ENCODE peak calls at places on chromosomes 12 and 14, in six cellular contexts. One of them, this sample, is unnamed.

GRCh38 chr12:113485330-113485729 is 13.7 kb upstream of the LHX5 start:
- DNase-seq in GM12878: no peak
- DNase-seq in NB4: no peak
- DNase-seq in endothelial cell of umbilical vein: no peak
- DNase-seq in K562: no peak
- DNase-seq in HepG2: no peak
- DNase-seq in this sample: no peak

GRCh38 chr12:118714051-118714460 is 267.3 kb upstream of the SRRM4 start:
- DNase-seq in GM12878: peak
- DNase-seq in NB4: peak
- DNase-seq in endothelial cell of umbilical vein: no peak
- DNase-seq in K562: peak
- DNase-seq in HepG2: peak
- DNase-seq in this sample: peak

GRCh38 chr12:27998170-27999110 is 25.9 kb upstream of the PTHLH start:
- DNase-seq in GM12878: no peak
- DNase-seq in NB4: no peak
- DNase-seq in endothelial cell of umbilical vein: no peak
- DNase-seq in K562: no peak
- DNase-seq in HepG2: no peak
- DNase-seq in this sample: peak

GRCh38 chr14:95935228-95935822 is 58.7 kb downstream of the TUNAR start:
- DNase-seq in GM12878: no peak
- DNase-seq in NB4: peak
- DNase-seq in endothelial cell of umbilical vein: peak
- DNase-seq in K562: no peak
- DNase-seq in HepG2: peak
- DNase-seq in this sample: no peak

GRCh38 chr12:111406474-111407370 is 999 bp downstream of the SH2B3 start:
- DNase-seq in GM12878: no peak
- DNase-seq in NB4: peak
- DNase-seq in endothelial cell of umbilical vein: no peak
- DNase-seq in K562: no peak
- DNase-seq in HepG2: no peak
- DNase-seq in this sample: no peak

GRCh38 chr14:58749066-58749669 is 111.4 kb downstream of the DACT1 start:
- DNase-seq in GM12878: peak
- DNase-seq in NB4: peak
- DNase-seq in endothelial cell of umbilical vein: peak
- DNase-seq in K562: peak
- DNase-seq in HepG2: peak
- DNase-seq in this sample: peak

GRCh38 chr14:82422186-82422585 is 888.5 kb upstream of the SEL1L start:
- DNase-seq in GM12878: no peak
- DNase-seq in NB4: no peak
- DNase-seq in endothelial cell of umbilical vein: no peak
- DNase-seq in K562: no peak
- DNase-seq in HepG2: no peak
- DNase-seq in this sample: no peak

GRCh38 chr12:120830052-120830940 is 73.9 kb downstream of the SPPL3 start:
- DNase-seq in GM12878: no peak
- DNase-seq in NB4: no peak
- DNase-seq in endothelial cell of umbilical vein: no peak
- DNase-seq in K562: no peak
- DNase-seq in HepG2: peak
- DNase-seq in this sample: peak

GRCh38 chr12:1590083-1590979 is 4.0 kb downstream of the FBXL14 start:
- DNase-seq in GM12878: no peak
- DNase-seq in NB4: no peak
- DNase-seq in endothelial cell of umbilical vein: no peak
- DNase-seq in K562: no peak
- DNase-seq in HepG2: no peak
- DNase-seq in this sample: no peak

GRCh38 chr12:57852620-57853509 is 6.3 kb upstream of the CTDSP2 start:
- DNase-seq in GM12878: no peak
- DNase-seq in NB4: no peak
- DNase-seq in endothelial cell of umbilical vein: no peak
- DNase-seq in K562: no peak
- DNase-seq in HepG2: peak
- DNase-seq in this sample: no peak

GRCh38 chr12:1796515-1797010 is 23.8 kb upstream of the LRTM2 start:
- DNase-seq in GM12878: no peak
- DNase-seq in NB4: peak
- DNase-seq in endothelial cell of umbilical vein: peak
- DNase-seq in K562: no peak
- DNase-seq in HepG2: no peak
- DNase-seq in this sample: no peak

GRCh38 chr12:131011165-131012079 is 57.7 kb downstream of the ADGRD1 start:
- DNase-seq in GM12878: no peak
- DNase-seq in NB4: no peak
- DNase-seq in endothelial cell of umbilical vein: no peak
- DNase-seq in K562: no peak
- DNase-seq in HepG2: no peak
- DNase-seq in this sample: no peak

GRCh38 chr12:26297386-26298070 is 102.2 kb downstream of the SSPN start:
- DNase-seq in GM12878: no peak
- DNase-seq in NB4: no peak
- DNase-seq in endothelial cell of umbilical vein: no peak
- DNase-seq in K562: no peak
- DNase-seq in HepG2: no peak
- DNase-seq in this sample: no peak

GRCh38 chr14:32985881-32986280 is 47.2 kb downstream of the NPAS3 start:
- DNase-seq in GM12878: no peak
- DNase-seq in NB4: no peak
- DNase-seq in endothelial cell of umbilical vein: no peak
- DNase-seq in K562: no peak
- DNase-seq in HepG2: no peak
- DNase-seq in this sample: no peak

GRCh38 chr12:88627501-88627900 is 47.2 kb upstream of the KITLG start:
- DNase-seq in GM12878: no peak
- DNase-seq in NB4: no peak
- DNase-seq in endothelial cell of umbilical vein: no peak
- DNase-seq in K562: no peak
- DNase-seq in HepG2: no peak
- DNase-seq in this sample: no peak

GRCh38 chr14:28879571-28879970 is 113.0 kb downstream of the FOXG1 start:
- DNase-seq in GM12878: no peak
- DNase-seq in NB4: no peak
- DNase-seq in endothelial cell of umbilical vein: no peak
- DNase-seq in K562: no peak
- DNase-seq in HepG2: no peak
- DNase-seq in this sample: no peak

GRCh38 chr12:90823859-90824258 is 131.1 kb downstream of the CCER1 start:
- DNase-seq in GM12878: no peak
- DNase-seq in NB4: no peak
- DNase-seq in endothelial cell of umbilical vein: no peak
- DNase-seq in K562: no peak
- DNase-seq in HepG2: no peak
- DNase-seq in this sample: no peak

GRCh38 chr14:100585448-100586152 is 1.6 kb downstream of the BEGAIN start:
- DNase-seq in GM12878: no peak
- DNase-seq in NB4: no peak
- DNase-seq in endothelial cell of umbilical vein: no peak
- DNase-seq in K562: no peak
- DNase-seq in HepG2: no peak
- DNase-seq in this sample: no peak

GRCh38 chr12:50556273-50556672 is 51.5 kb downstream of the DIP2B start:
- DNase-seq in GM12878: no peak
- DNase-seq in NB4: no peak
- DNase-seq in endothelial cell of umbilical vein: no peak
- DNase-seq in K562: no peak
- DNase-seq in HepG2: no peak
- DNase-seq in this sample: no peak

DNA sequence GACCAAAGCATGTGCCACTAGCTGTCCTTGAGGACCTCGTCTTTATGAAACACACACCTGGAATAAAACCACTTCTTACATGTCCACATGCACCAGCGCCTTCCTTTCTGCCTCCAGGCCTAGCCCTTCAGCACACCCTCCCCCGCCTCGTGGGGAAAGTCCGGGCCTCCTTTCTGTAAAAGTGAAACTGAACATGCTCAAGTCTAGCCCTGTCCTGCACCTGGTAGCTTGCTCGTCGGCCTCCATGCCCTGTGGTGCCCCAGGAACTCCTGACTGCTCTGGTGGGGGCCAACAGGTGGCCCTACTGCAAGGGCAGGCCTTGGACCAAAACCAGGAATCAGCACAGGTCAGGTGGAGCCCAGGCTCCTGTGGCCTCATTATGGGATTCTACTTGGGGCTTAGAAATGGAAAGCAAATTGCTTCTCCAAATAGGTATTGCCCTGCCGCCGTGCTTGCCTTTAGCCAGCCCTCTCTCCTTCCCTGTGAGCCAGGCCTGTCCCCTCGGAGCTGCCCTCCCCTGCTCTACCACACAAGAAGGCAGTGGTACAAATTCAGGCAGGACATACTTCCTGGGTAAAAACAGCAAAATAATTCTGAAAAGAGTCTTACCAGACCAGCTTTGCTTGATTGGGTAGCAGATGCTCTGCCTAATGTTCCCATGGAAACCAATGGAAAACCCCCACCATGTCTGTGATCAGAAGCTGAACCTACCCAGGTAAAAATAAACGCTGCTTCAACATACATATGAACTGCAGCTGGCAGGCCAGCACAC is 43.5 kb downstream of the ERH start:
- DNase-seq in GM12878: peak
- DNase-seq in NB4: no peak
- DNase-seq in endothelial cell of umbilical vein: no peak
- DNase-seq in K562: no peak
- DNase-seq in HepG2: peak
- DNase-seq in this sample: no peak
- TF ChIP-seq MYC in GM12878: no peak
- TF ChIP-seq MYC in NB4: no peak
- TF ChIP-seq MYC in endothelial cell of umbilical vein: no peak
- TF ChIP-seq MYC in K562: no peak
- TF ChIP-seq MYC in HepG2: no peak
- TF ChIP-seq MYC in this sample: no peak

DNA sequence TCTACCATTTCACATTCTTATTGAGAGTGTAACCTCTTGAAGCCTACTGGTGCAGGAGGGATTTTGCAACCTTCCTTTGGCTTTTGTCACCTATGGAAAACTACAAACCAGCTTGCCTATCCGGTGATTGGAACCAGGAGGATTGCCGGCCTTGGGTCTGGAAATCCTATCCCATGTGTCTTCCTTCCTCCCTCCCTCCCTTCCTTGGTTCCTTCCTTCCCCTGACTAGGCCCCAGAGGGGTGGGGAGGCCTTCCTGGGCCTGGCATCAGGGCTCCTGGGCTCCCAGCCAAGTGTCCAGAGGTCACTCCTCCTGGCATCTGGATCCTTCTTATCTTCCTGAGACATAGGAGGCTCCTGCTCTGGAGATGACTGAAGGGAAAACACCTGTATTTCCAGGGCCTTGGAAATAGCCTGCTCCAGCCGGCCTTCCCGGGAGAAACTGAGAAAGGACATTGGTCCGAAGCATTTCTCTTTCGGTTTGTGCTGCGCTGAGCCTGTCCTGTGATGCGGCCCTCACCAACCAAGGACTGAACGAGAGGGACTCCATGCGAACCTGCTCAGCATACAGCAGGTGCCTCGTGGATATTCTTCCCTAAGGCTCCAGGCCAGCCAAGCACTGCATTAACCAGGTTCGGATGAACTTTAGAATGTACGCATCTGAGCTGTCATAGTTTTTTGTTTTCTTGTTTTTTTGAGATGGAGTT is 43.4 kb downstream of the PSMA6 start:
- DNase-seq in GM12878: no peak
- DNase-seq in NB4: no peak
- DNase-seq in endothelial cell of umbilical vein: peak
- DNase-seq in K562: no peak
- DNase-seq in HepG2: peak
- DNase-seq in this sample: peak
- TF ChIP-seq MYC in GM12878: no peak
- TF ChIP-seq MYC in NB4: no peak
- TF ChIP-seq MYC in endothelial cell of umbilical vein: no peak
- TF ChIP-seq MYC in K562: no peak
- TF ChIP-seq MYC in HepG2: peak
- TF ChIP-seq MYC in this sample: no peak

DNA sequence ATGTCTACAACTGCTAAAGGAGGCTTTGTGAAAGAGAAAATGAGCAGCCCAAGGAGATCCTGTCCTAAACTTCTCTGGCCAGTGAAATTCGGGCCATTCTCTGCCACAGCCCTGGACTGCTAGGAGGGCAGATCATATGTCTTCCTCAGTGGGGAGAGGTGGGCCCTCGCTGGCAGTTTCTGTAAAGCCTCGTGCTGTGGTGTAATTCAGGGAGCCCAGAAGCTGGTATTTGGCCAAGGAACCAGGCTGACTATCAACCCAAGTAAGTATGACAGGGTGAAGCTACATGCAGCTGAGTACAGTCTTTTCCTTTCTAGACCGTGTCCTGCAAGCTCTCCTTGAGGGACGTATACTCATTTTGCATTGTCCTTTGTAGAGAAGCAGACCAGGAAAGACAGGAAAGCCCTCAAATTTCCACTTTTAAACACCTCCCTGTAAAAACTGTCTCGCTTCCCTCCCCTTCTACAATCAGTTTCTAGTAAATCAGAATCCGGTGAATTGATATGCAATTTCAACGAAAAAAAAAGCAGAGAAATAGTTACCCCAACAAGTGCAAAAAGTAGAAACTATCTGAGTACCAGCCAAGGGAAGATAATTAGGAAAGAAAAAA is 106.8 kb downstream of the DAD1 start:
- DNase-seq in GM12878: no peak
- DNase-seq in NB4: peak
- DNase-seq in endothelial cell of umbilical vein: no peak
- DNase-seq in K562: no peak
- DNase-seq in HepG2: no peak
- DNase-seq in this sample: no peak
- TF ChIP-seq MYC in GM12878: no peak
- TF ChIP-seq MYC in NB4: no peak
- TF ChIP-seq MYC in endothelial cell of umbilical vein: no peak
- TF ChIP-seq MYC in K562: no peak
- TF ChIP-seq MYC in HepG2: no peak
- TF ChIP-seq MYC in this sample: no peak

GRCh38 chr14:24398298-24398942 is 383 bp upstream of the NYNRIN start:
- DNase-seq in GM12878: no peak
- DNase-seq in NB4: no peak
- DNase-seq in endothelial cell of umbilical vein: peak
- DNase-seq in K562: no peak
- DNase-seq in HepG2: no peak
- DNase-seq in this sample: no peak

GRCh38 chr14:24401810-24402702 is 3.3 kb downstream of the NYNRIN start:
- DNase-seq in GM12878: no peak
- DNase-seq in NB4: no peak
- DNase-seq in endothelial cell of umbilical vein: no peak
- DNase-seq in K562: no peak
- DNase-seq in HepG2: no peak
- DNase-seq in this sample: no peak

GRCh38 chr14:24397639-24398297 is 1.0 kb upstream of the NYNRIN start:
- DNase-seq in GM12878: no peak
- DNase-seq in NB4: no peak
- DNase-seq in endothelial cell of umbilical vein: peak
- DNase-seq in K562: no peak
- DNase-seq in HepG2: no peak
- DNase-seq in this sample: no peak

GRCh38 chr14:24399981-24400718 is 1.3 kb downstream of the NYNRIN start:
- DNase-seq in GM12878: no peak
- DNase-seq in NB4: no peak
- DNase-seq in endothelial cell of umbilical vein: no peak
- DNase-seq in K562: no peak
- DNase-seq in HepG2: no peak
- DNase-seq in this sample: no peak

GRCh38 chr14:24398943-24399801 is at the start of gene NYNRIN:
- DNase-seq in GM12878: no peak
- DNase-seq in NB4: peak
- DNase-seq in endothelial cell of umbilical vein: peak
- DNase-seq in K562: peak
- DNase-seq in HepG2: no peak
- DNase-seq in this sample: no peak
- TF ChIP-seq MYC in GM12878: no peak
- TF ChIP-seq MYC in NB4: no peak
- TF ChIP-seq MYC in endothelial cell of umbilical vein: no peak
- TF ChIP-seq MYC in K562: no peak
- TF ChIP-seq MYC in HepG2: peak
- TF ChIP-seq MYC in this sample: no peak